ENCODE peak calls at places on chromosome 21, in eight cellular contexts. G, M, Z, U, J, F, Y and R are unnamed samples.

GRCh38 chr21:43302769-43303168 is 124.2 kb downstream of the SIK1 start:
- DNase-seq in G (no peak), M (no peak), Z (no peak), U (no peak), J (no peak), F (no peak), Y (no peak), R (no peak)

GRCh38 chr21:45981641-45982255 is at the start of gene COL6A1:
- DNase-seq in G (peak), M (no peak), Z (no peak), U (no peak), J (peak), F (peak), Y (no peak), R (peak)

GRCh38 chr21:45534591-45535331 is 7.5 kb downstream of the SLC19A1 start:
- DNase-seq in G (no peak), M (no peak), Z (no peak), U (no peak), J (no peak), F (no peak), Y (no peak), R (no peak)

GRCh38 chr21:46585191-46585953 is 19.5 kb downstream of the S100B start:
- DNase-seq in G (no peak), M (no peak), Z (no peak), U (no peak), J (no peak), F (no peak), Y (no peak), R (no peak)

GRCh38 chr21:27206368-27206982 is 239.6 kb upstream of the ADAMTS5 start:
- DNase-seq in G (no peak), M (no peak), Z (no peak), U (no peak), J (no peak), F (peak), Y (no peak), R (no peak)

GRCh38 chr21:31117046-31117916 is 79.0 kb upstream of the KRTAP19-8 start:
- DNase-seq in G (no peak), M (peak), Z (peak), U (peak), J (peak), F (no peak), Y (no peak), R (peak)

GRCh38 chr21:42558368-42558767 is 44.7 kb downstream of the SLC37A1 start:
- DNase-seq in G (no peak), M (no peak), Z (no peak), U (no peak), J (no peak), F (no peak), Y (no peak), R (no peak)

GRCh38 chr21:37237764-37238163 is 29.4 kb downstream of the VPS26C start:
- DNase-seq in G (no peak), M (no peak), Z (no peak), U (no peak), J (no peak), F (no peak), Y (no peak), R (no peak)

GRCh38 chr21:44870748-44871495 is 2.6 kb downstream of the PTTG1IP start:
- DNase-seq in G (no peak), M (no peak), Z (no peak), U (no peak), J (no peak), F (no peak), Y (peak), R (peak)

GRCh38 chr21:45536301-45537081 is 5.7 kb downstream of the SLC19A1 start:
- DNase-seq in G (no peak), M (no peak), Z (no peak), U (no peak), J (no peak), F (no peak), Y (no peak), R (no peak)